ENCODE peak calls at places on chromosomes 4 and X, in four cellular contexts. One of them, this sample, is unnamed.

GRCh38 chrX:109943740-109944092 is 59.2 kb upstream of the TMEM164 start:
- DNase-seq in HTR-8/SVneo: no peak
- DNase-seq in NCI-H2029: no peak
- DNase-seq in GM23338: no peak
- DNase-seq in this sample: peak

GRCh38 chrX:21839334-21840198 is at the start of gene MBTPS2:
- DNase-seq in HTR-8/SVneo: peak
- DNase-seq in NCI-H2029: peak
- DNase-seq in GM23338: peak
- DNase-seq in this sample: peak

GRCh38 chr4:60938181-60938580 is 261.9 kb upstream of the ADGRL3 start:
- DNase-seq in HTR-8/SVneo: no peak
- DNase-seq in NCI-H2029: no peak
- DNase-seq in GM23338: no peak
- DNase-seq in this sample: no peak

GRCh38 chrX:125291124-125291523 is 28.5 kb upstream of the TEX13C start:
- DNase-seq in HTR-8/SVneo: no peak
- DNase-seq in NCI-H2029: no peak
- DNase-seq in GM23338: no peak
- DNase-seq in this sample: no peak

GRCh38 chrX:80721186-80721585 is 88.5 kb downstream of the BRWD3 start:
- DNase-seq in HTR-8/SVneo: no peak
- DNase-seq in NCI-H2029: no peak
- DNase-seq in GM23338: no peak
- DNase-seq in this sample: no peak

GRCh38 chr4:104064650-104065577 is 345.1 kb upstream of the TACR3 start:
- DNase-seq in HTR-8/SVneo: peak
- DNase-seq in NCI-H2029: peak
- DNase-seq in GM23338: peak
- DNase-seq in this sample: peak

GRCh38 chr4:41990029-41990382 is 324 bp upstream of the SLC30A9 start:
- DNase-seq in HTR-8/SVneo: no peak
- DNase-seq in NCI-H2029: no peak
- DNase-seq in GM23338: no peak
- DNase-seq in this sample: no peak

GRCh38 chrX:105260291-105261043 is 40.0 kb upstream of the TEX13A start:
- DNase-seq in HTR-8/SVneo: no peak
- DNase-seq in NCI-H2029: no peak
- DNase-seq in GM23338: no peak
- DNase-seq in this sample: no peak

GRCh38 chr4:184575306-184575705 is 73.9 kb downstream of the CASP3 start:
- DNase-seq in HTR-8/SVneo: no peak
- DNase-seq in NCI-H2029: no peak
- DNase-seq in GM23338: peak
- DNase-seq in this sample: no peak

GRCh38 chr4:140252742-140253555 is 99.0 kb upstream of the MAML3 start:
- DNase-seq in HTR-8/SVneo: peak
- DNase-seq in NCI-H2029: peak
- DNase-seq in GM23338: peak
- DNase-seq in this sample: peak

GRCh38 chr4:6956087-6956433 is 46.4 kb downstream of the TBC1D14 start:
- DNase-seq in HTR-8/SVneo: no peak
- DNase-seq in NCI-H2029: no peak
- DNase-seq in GM23338: no peak
- DNase-seq in this sample: no peak

GRCh38 chrX:135893294-135893817 is at the start of the genes CT45A10 and SAGE1:
- DNase-seq in HTR-8/SVneo: no peak
- DNase-seq in NCI-H2029: no peak
- DNase-seq in GM23338: peak
- DNase-seq in this sample: no peak

GRCh38 chrX:41180194-41180902 is 95.1 kb downstream of the USP9X start:
- DNase-seq in HTR-8/SVneo: peak
- DNase-seq in NCI-H2029: peak
- DNase-seq in GM23338: peak
- DNase-seq in this sample: peak

GRCh38 chr4:184889683-184890082 is 63.9 kb upstream of the ACSL1 start:
- DNase-seq in HTR-8/SVneo: no peak
- DNase-seq in NCI-H2029: no peak
- DNase-seq in GM23338: no peak
- DNase-seq in this sample: no peak

GRCh38 chr4:140068247-140068646 is 85.7 kb downstream of the MAML3 start:
- DNase-seq in HTR-8/SVneo: no peak
- DNase-seq in NCI-H2029: no peak
- DNase-seq in GM23338: no peak
- DNase-seq in this sample: no peak

GRCh38 chr4:171928336-171928735 is 115.1 kb downstream of the GALNTL6 start:
- DNase-seq in HTR-8/SVneo: no peak
- DNase-seq in NCI-H2029: no peak
- DNase-seq in GM23338: no peak
- DNase-seq in this sample: no peak

GRCh38 chr4:1113311-1114009 is at the start of gene RNF212:
- DNase-seq in HTR-8/SVneo: no peak
- DNase-seq in NCI-H2029: peak
- DNase-seq in GM23338: peak
- DNase-seq in this sample: no peak

GRCh38 chrX:51148848-51149247 is 183.8 kb upstream of the NUDT10 start:
- DNase-seq in HTR-8/SVneo: no peak
- DNase-seq in NCI-H2029: no peak
- DNase-seq in GM23338: peak
- DNase-seq in this sample: no peak

GRCh38 chr4:67087897-67088296 is 457.4 kb downstream of the CENPC start:
- DNase-seq in HTR-8/SVneo: no peak
- DNase-seq in NCI-H2029: peak
- DNase-seq in GM23338: peak
- DNase-seq in this sample: peak

GRCh38 chr4:14853186-14853946 is 148.9 kb upstream of the CPEB2 start:
- DNase-seq in HTR-8/SVneo: peak
- DNase-seq in NCI-H2029: no peak
- DNase-seq in GM23338: peak
- DNase-seq in this sample: no peak

GRCh38 chrX:6460893-6461490 is 73.9 kb downstream of the VCX3A start:
- DNase-seq in HTR-8/SVneo: no peak
- DNase-seq in NCI-H2029: no peak
- DNase-seq in GM23338: no peak
- DNase-seq in this sample: no peak

GRCh38 chrX:73850124-73851013 is 287.4 kb downstream of the CHIC1 start:
- DNase-seq in HTR-8/SVneo: peak
- DNase-seq in NCI-H2029: no peak
- DNase-seq in GM23338: peak
- DNase-seq in this sample: peak

GRCh38 chrX:9786839-9787635 is 808 bp downstream of the SHROOM2 start:
- DNase-seq in HTR-8/SVneo: no peak
- DNase-seq in NCI-H2029: no peak
- DNase-seq in GM23338: peak
- DNase-seq in this sample: no peak

GRCh38 chr4:139655116-139655515 is 10.5 kb upstream of the MGST2 start:
- DNase-seq in HTR-8/SVneo: no peak
- DNase-seq in NCI-H2029: no peak
- DNase-seq in GM23338: no peak
- DNase-seq in this sample: peak

GRCh38 chrX:75045369-75045768 is 110.7 kb downstream of the ABCB7 start:
- DNase-seq in HTR-8/SVneo: no peak
- DNase-seq in NCI-H2029: no peak
- DNase-seq in GM23338: no peak
- DNase-seq in this sample: no peak

GRCh38 chr4:77232653-77233052 is 75.6 kb downstream of the CCNG2 start:
- DNase-seq in HTR-8/SVneo: no peak
- DNase-seq in NCI-H2029: peak
- DNase-seq in GM23338: no peak
- DNase-seq in this sample: no peak

This sample was measured in SK-N-DZ.